ENCODE peak calls at places on chromosomes 7 and 10, in four cellular contexts. T is NCI-H2081 treated with DMSO at 0.1 percent for 48 hours, D is RWPE1, I is HCT116. U is an unnamed sample.

GRCh38 chr7:50560865-50561351 is 4.3 kb downstream of the DDC start:
- DNase-seq in D (no peak), T (peak; percentile 86), I (no peak), U (peak; percentile 81)

GRCh38 chr10:72616716-72617115 is 9.2 kb downstream of the MICU1 start:
- DNase-seq in I (no peak), D (no peak), T (no peak), U (no peak)

GRCh38 chr10:62083868-62084267 is 182.4 kb downstream of the ARID5B start:
- DNase-seq in T (peak; percentile 73), I (no peak), D (peak; percentile 77), U (peak; percentile 18)

GRCh38 chr10:71687077-71687476 is 32.5 kb downstream of the C10orf105 start:
- DNase-seq in I (no peak), D (no peak), T (no peak), U (no peak)

GRCh38 chr7:134804351-134804750 is 24.9 kb downstream of the CALD1 start:
- DNase-seq in T (no peak), D (no peak), I (no peak), U (no peak)

GRCh38 chr7:103445228-103446020 is 583 bp downstream of the SLC26A5 start:
- DNase-seq in T (no peak), D (no peak), I (no peak), U (no peak)

GRCh38 chr10:72695496-72695895 is 3.6 kb downstream of the MCU start:
- DNase-seq in D (no peak), I (no peak), T (no peak), U (no peak)

GRCh38 chr10:132477066-132477397 is 60.6 kb upstream of the INPP5A start:
- DNase-seq in T (no peak), I (no peak), D (no peak), U (no peak)

GRCh38 chr10:62818426-62819011 is 2.4 kb upstream of the EGR2 start:
- DNase-seq in T (no peak), I (no peak), D (no peak), U (no peak)

GRCh38 chr10:117729156-117729555 is 186.6 kb downstream of the EMX2 start:
- DNase-seq in T (no peak), I (no peak), D (no peak), U (no peak)

GRCh38 chr10:49512121-49512809 is 26.7 kb downstream of the ERCC6 start:
- DNase-seq in T (peak; percentile 9), D (no peak), I (peak; percentile 16), U (no peak)

GRCh38 chr10:62560207-62560819 is 186.1 kb downstream of the ZNF365 start:
- DNase-seq in I (no peak), D (no peak), T (no peak), U (no peak)

GRCh38 chr10:73771722-73772279 is 10.0 kb upstream of the CHCHD1 start:
- DNase-seq in D (peak; percentile 88), T (no peak), I (peak; percentile 48), U (peak; percentile 19)

GRCh38 chr7:151386301-151387160 is 23.3 kb downstream of the WDR86 start:
- DNase-seq in I (no peak), T (no peak), D (no peak), U (no peak)